ENCODE peak calls at places on chromosomes 13 and 19, in five cellular contexts. B is mucosa of descending colon, M is sigmoid colon, W is kidney epithelial cell, U is endodermal cell. E is an unnamed sample.

GRCh38 chr19:13428352-13428751 is 77.9 kb downstream of the CACNA1A start:
- DNase-seq in B (peak; percentile 15), U (peak; percentile 63), M (no peak), W (no peak), E (peak; percentile 17)

GRCh38 chr13:51729853-51730553 is 74.0 kb downstream of the DHRS12 start:
- DNase-seq in M (peak; percentile 86), B (no peak), U (no peak), W (peak; percentile 70), E (peak; percentile 81)

GRCh38 chr13:110464547-110465343 is 96.8 kb downstream of the RAB20 start:
- DNase-seq in B (no peak), W (no peak), M (no peak), U (no peak), E (no peak)

GRCh38 chr19:35044317-35045117 is 3.0 kb downstream of the HPN start:
- DNase-seq in U (peak; percentile 93), W (no peak), B (peak; percentile 67), M (no peak), E (peak; percentile 64)

GRCh38 chr13:66660013-66660804 is 569.9 kb downstream of the PCDH9 start:
- DNase-seq in U (no peak), M (no peak), W (no peak), B (no peak), E (peak; percentile 72)

GRCh38 chr13:29576581-29576980 is 18.9 kb downstream of the SLC7A1 start:
- DNase-seq in W (no peak), U (no peak), B (no peak), M (no peak), E (no peak)

GRCh38 chr19:39969266-39969665 is 1.7 kb upstream of the PSMC4 start:
- DNase-seq in U (no peak), M (no peak), B (no peak), W (no peak), E (peak; percentile 68)

GRCh38 chr19:30455881-30456280 is 83.7 kb downstream of the ZNF536 start:
- DNase-seq in B (no peak), W (no peak), U (no peak), M (no peak), E (no peak)

GRCh38 chr19:4870025-4870700 is 2.7 kb upstream of the PLIN3 start:
- DNase-seq in U (peak; percentile 81), B (peak; percentile 47), W (peak; percentile 79), M (no peak), E (peak; percentile 93)

GRCh38 chr13:73101608-73102007 is 42.8 kb downstream of the KLF5 start:
- DNase-seq in U (no peak), B (no peak), M (no peak), W (no peak), E (no peak)

GRCh38 chr19:34430738-34431625 is 2.8 kb downstream of the UBA2 start:
- DNase-seq in B (peak; percentile 27), M (no peak), U (peak; percentile 58), W (peak; percentile 14), E (peak; percentile 57)

GRCh38 chr13:46373623-46374022 is 13.4 kb downstream of the RUBCNL start:
- DNase-seq in U (no peak), M (no peak), W (no peak), B (peak; percentile 65), E (no peak)

GRCh38 chr13:30058429-30058828 is 208.0 kb upstream of the UBL3 start:
- DNase-seq in M (no peak), U (no peak), B (no peak), W (no peak), E (no peak)

GRCh38 chr19:43638991-43639494 is 607 bp downstream of the CADM4 start:
- DNase-seq in M (no peak), B (no peak), W (no peak), U (no peak), E (no peak)

GRCh38 chr13:65613004-65613403 is 1617.1 kb downstream of the PCDH9 start:
- DNase-seq in U (peak; percentile 64), M (no peak), B (no peak), W (no peak), E (peak; percentile 4)

GRCh38 chr19:34960103-34960805 is 3.8 kb downstream of the ZNF792 start:
- DNase-seq in U (no peak), B (no peak), M (no peak), W (peak; percentile 34), E (no peak)

GRCh38 chr13:84574851-84575250 is 692.6 kb upstream of the SLITRK1 start:
- DNase-seq in U (no peak), W (no peak), B (no peak), M (no peak), E (peak; percentile 31)

GRCh38 chr19:18339703-18340102 is 695 bp upstream of the PGPEP1 start:
- DNase-seq in M (no peak), W (no peak), B (no peak), U (peak; percentile 89), E (no peak)

GRCh38 chr19:45187421-45188100 is 9.0 kb downstream of the BLOC1S3 start:
- DNase-seq in U (peak; percentile 81), W (no peak), B (no peak), M (no peak), E (peak; percentile 35)

GRCh38 chr19:7705387-7706187 is 3.7 kb upstream of the FCER2 start:
- DNase-seq in U (no peak), M (peak; percentile 73), W (no peak), B (peak; percentile 69), E (no peak)

GRCh38 chr19:35693835-35694599 is 10.3 kb upstream of the ZBTB32 start:
- DNase-seq in B (peak; percentile 95), M (peak; percentile 93), U (peak; percentile 96), W (no peak), E (peak; percentile 87)

GRCh38 chr13:52851153-52851962 is 2.9 kb upstream of the PCDH8 start:
- DNase-seq in W (no peak), M (no peak), B (peak; percentile 38), U (peak; percentile 91), E (peak; percentile 20)

DNA sequence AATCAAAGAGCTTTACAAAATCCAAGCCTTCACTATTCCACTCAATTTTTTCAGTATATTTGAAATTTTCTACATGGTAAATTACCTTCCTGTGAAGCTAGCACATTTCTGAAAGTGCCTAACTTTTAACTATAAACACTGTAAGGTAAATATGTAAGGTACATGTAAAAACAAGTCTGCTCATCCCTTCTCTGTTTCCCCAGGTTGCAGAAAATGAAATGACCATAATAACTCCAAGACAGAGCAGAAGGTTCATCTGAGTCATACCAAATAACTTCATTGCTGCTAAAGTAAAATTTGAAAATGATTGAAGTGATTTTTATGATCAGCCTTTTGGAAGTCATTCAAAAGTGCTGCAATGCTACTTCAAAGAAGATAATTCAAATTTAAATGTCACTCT is 28.6 kb downstream of the FGF14 start:
- DNase-seq in B (no peak), U (no peak), W (no peak), M (no peak), E (peak; percentile 33)
- TF ChIP-seq CTCF in B (no peak), U (no peak), W (no peak), M (no peak), E (no peak)

DNA sequence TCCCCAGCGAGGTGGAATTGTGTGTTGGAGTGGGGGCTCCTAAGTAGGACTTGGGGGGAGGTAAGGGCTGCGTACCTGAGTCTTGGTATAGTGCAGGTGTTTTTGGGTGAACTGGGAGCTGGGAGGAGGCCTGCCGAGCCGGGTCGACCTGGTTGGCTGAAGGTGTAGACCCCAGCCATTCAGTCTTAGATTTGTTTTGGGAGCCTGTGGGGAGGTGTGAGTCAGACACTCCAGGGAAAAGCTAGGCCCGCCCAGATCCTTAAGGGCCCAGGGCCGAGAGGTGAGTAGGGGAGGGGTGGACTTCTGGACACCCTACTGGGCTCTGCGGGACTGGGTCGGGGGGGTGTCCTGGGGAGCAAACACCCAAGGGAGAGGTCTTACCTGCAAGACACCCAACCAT is 935 bp downstream of the CRB3 start:
- DNase-seq in W (no peak), B (no peak), M (no peak), U (peak; percentile 56), E (no peak)
- H3K4me3 ChIP-seq in W (peak overlapping the region; percentile 58), B (peak overlapping the region; percentile 63), M (no peak overlapping the region), U (peak overlapping the region; percentile 83), E (peak overlapping the region; percentile 82)

GRCh38 chr13:27535546-27535945 is 84.8 kb downstream of the LNX2 start:
- DNase-seq in M (no peak), U (no peak), B (no peak), W (no peak), E (peak; percentile 30)
- TF ChIP-seq CTCF in M (no peak), U (no peak), B (no peak), W (no peak), E (no peak)

GRCh38 chr13:36673838-36674326 is at the start of gene SERTM1:
- DNase-seq in U (peak; percentile 93), B (no peak), M (no peak), W (no peak), E (peak; percentile 29)
- H3K4me3 ChIP-seq in U (peak within 1 kb of the TSS; percentile 81), B (no peak within 1 kb of the TSS), M (no peak within 1 kb of the TSS), W (peak within 1 kb of the TSS; percentile 36), E (no peak within 1 kb of the TSS)

DNA sequence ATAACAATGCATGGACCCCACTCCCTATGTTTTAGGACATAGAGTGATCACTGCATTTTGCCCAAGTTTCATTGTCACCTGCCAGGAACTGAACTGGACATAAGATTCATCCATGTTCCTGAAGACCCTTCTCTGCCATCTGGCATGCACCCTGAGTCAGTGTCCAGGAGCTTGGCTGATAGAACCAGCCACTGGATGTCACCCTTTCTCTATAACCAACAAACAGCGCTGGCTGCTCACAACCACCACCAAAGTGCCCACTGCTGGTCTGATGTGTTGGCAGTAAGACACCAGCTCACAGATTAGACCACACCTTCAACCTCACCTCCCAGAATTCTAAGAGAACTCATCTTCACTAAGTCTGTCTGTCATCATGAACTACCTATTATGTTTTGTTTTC is 333.4 kb downstream of the ITGBL1 start:
- DNase-seq in B (no peak), U (peak; percentile 85), W (peak; percentile 19), M (no peak), E (peak; percentile 42)
- TF ChIP-seq CTCF in B (no peak), U (peak; percentile 84), W (peak; percentile 67), M (no peak), E (peak; percentile 43)

GRCh38 chr13:101915755-101916107 is 463.3 kb downstream of the ITGBL1 start:
- DNase-seq in B (no peak), W (no peak), M (no peak), U (no peak), E (no peak)

GRCh38 chr13:101916108-101916757 is 463.8 kb downstream of the ITGBL1 start:
- DNase-seq in M (no peak), B (no peak), U (peak; percentile 91), W (no peak), E (peak; percentile 26)

GRCh38 chr13:101916758-101917474 is 464.4 kb downstream of the ITGBL1 start:
- DNase-seq in U (peak; percentile 65), B (no peak), W (no peak), M (no peak), E (no peak)

GRCh38 chr13:101917475-101917810 is 465.0 kb downstream of the ITGBL1 start:
- DNase-seq in W (no peak), B (no peak), U (peak; percentile 61), M (no peak), E (no peak)

DNA sequence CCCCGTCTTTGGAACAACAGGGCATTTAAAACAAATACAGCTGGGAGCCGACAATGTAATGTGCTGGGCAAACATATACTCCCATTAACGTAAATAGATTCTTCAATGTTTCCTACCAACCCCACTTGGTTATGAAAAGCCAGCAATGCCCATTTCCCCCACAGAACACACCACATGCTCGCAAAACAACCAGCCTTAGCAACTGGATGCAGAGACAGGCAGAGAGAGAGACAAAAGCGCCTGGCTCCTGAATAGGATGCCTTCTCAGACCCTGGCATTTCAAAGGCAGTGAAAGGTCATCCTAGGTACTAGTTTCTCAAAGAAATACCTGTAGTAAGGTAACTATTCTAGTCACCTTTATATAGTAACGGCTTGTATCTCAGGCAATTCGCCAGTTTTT is 462.9 kb downstream of the ITGBL1 start:
- DNase-seq in W (no peak), U (no peak), B (no peak), M (no peak), E (no peak)
- H3K4me3 ChIP-seq in W (no peak overlapping the region), U (no peak overlapping the region), B (no peak overlapping the region), M (no peak overlapping the region), E (no peak overlapping the region)